ENCODE peak calls at places on chromosomes 7 and 10, in nine cellular contexts. X is transverse colon, Y is AG09309, H is heart right ventricle, N is cardiac muscle cell, L is HFF-Myc, W is esophagus squamous epithelium, F is fibroblast of villous mesenchyme, B is lower lobe of right lung. S is an unnamed sample.

GRCh38 chr10:4188406-4188805 is 403.4 kb upstream of the KLF6 start:
- DNase-seq in X (no peak), Y (no peak), H (no peak), N (no peak), L (no peak), W (no peak), F (no peak), B (no peak), S (no peak)

GRCh38 chr10:118850418-118851061 is 95.8 kb upstream of the CACUL1 start:
- DNase-seq in X (peak; percentile 73), Y (peak; percentile 8), H (peak; percentile 43), N (peak; percentile 70), L (no peak), W (no peak), F (peak; percentile 64), B (peak; percentile 86), S (no peak)

GRCh38 chr7:15854841-15855576 is 168.5 kb upstream of the MEOX2 start:
- DNase-seq in X (no peak), Y (no peak), H (no peak), N (peak; percentile 17), L (no peak), W (no peak), F (no peak), B (no peak), S (no peak)

GRCh38 chr7:146736446-146737190 is 620.0 kb downstream of the CNTNAP2 start:
- DNase-seq in X (no peak), Y (no peak), H (no peak), N (peak; percentile 7), L (no peak), W (no peak), F (no peak), B (no peak), S (no peak)

GRCh38 chr10:17923728-17924127 is 28.0 kb upstream of the SLC39A12 start:
- DNase-seq in X (peak; percentile 24), Y (peak; percentile 78), H (no peak), N (peak; percentile 70), L (peak; percentile 24), W (no peak), F (peak; percentile 11), B (no peak), S (peak; percentile 77)

GRCh38 chr7:31022726-31023125 is 29.4 kb upstream of the ADCYAP1R1 start:
- DNase-seq in X (no peak), Y (no peak), H (no peak), N (no peak), L (no peak), W (no peak), F (no peak), B (no peak), S (no peak)

GRCh38 chr7:124152859-124153692 is 120.2 kb upstream of the TMEM229A start:
- DNase-seq in X (no peak), Y (no peak), H (no peak), N (peak; percentile 64), L (no peak), W (no peak), F (peak; percentile 29), B (no peak), S (no peak)

GRCh38 chr7:105521027-105521730 is 892 bp downstream of the PUS7 start:
- DNase-seq in X (peak; percentile 61), Y (no peak), H (peak; percentile 72), N (peak; percentile 62), L (no peak), W (no peak), F (peak; percentile 67), B (peak; percentile 82), S (no peak)

GRCh38 chr7:87213801-87214200 is 5.7 kb downstream of the TMEM243 start:
- DNase-seq in X (no peak), Y (no peak), H (no peak), N (peak; percentile 22), L (no peak), W (no peak), F (no peak), B (no peak), S (no peak)

GRCh38 chr10:72308320-72308987 is 34.7 kb downstream of the DDIT4 start:
- DNase-seq in X (peak; percentile 63), Y (no peak), H (peak; percentile 60), N (peak; percentile 98), L (peak; percentile 38), W (no peak), F (peak; percentile 97), B (no peak), S (peak; percentile 97)

GRCh38 chr10:114266521-114266920 is 27.5 kb downstream of the VWA2 start:
- DNase-seq in X (peak; percentile 21), Y (no peak), H (peak; percentile 47), N (peak; percentile 75), L (no peak), W (no peak), F (peak; percentile 34), B (no peak), S (peak; percentile 66)

GRCh38 chr7:94612253-94612652 is 43.7 kb downstream of the SGCE start:
- DNase-seq in X (no peak), Y (no peak), H (no peak), N (no peak), L (no peak), W (no peak), F (no peak), B (no peak), S (no peak)
- H3K4me3 ChIP-seq in X (no peak overlapping the region), Y (no peak overlapping the region), H (no peak overlapping the region), N (no peak overlapping the region), L (no peak overlapping the region), W (no peak overlapping the region), F (no peak overlapping the region), B (no peak overlapping the region), S (no peak overlapping the region)

GRCh38 chr7:142300689-142301088 is 42.8 kb upstream of the PRSS58 start:
- DNase-seq in X (no peak), Y (no peak), H (no peak), N (no peak), L (no peak), W (no peak), F (no peak), B (no peak), S (no peak)

GRCh38 chr7:142298631-142299030 is 40.8 kb upstream of the PRSS58 start:
- DNase-seq in X (no peak), Y (no peak), H (no peak), N (no peak), L (no peak), W (no peak), F (no peak), B (no peak), S (no peak)

GRCh38 chr7:142301299-142301698 is 43.4 kb upstream of the PRSS58 start:
- DNase-seq in X (no peak), Y (no peak), H (no peak), N (no peak), L (no peak), W (no peak), F (no peak), B (no peak), S (no peak)

GRCh38 chr7:142299226-142299625 is 41.4 kb upstream of the PRSS58 start:
- DNase-seq in X (no peak), Y (no peak), H (no peak), N (no peak), L (no peak), W (no peak), F (no peak), B (no peak), S (no peak)

GRCh38 chr7:142298009-142298408 is 40.2 kb upstream of the PRSS58 start:
- DNase-seq in X (no peak), Y (no peak), H (no peak), N (no peak), L (no peak), W (no peak), F (no peak), B (no peak), S (no peak)
- TF ChIP-seq CTCF in X (no peak), Y (peak; percentile 25), H (no peak), N (no peak), L (peak; percentile 4), W (no peak), F (peak; percentile 34), B (no peak), S (peak; percentile 67)

GRCh38 chr10:87038786-87039185 is 18.7 kb downstream of the FAM25A start:
- DNase-seq in X (peak; percentile 37), Y (no peak), H (no peak), N (peak; percentile 5), L (no peak), W (no peak), F (no peak), B (no peak), S (no peak)

GRCh38 chr10:87038286-87038717 is 18.2 kb downstream of the FAM25A start:
- DNase-seq in X (no peak), Y (no peak), H (no peak), N (peak; percentile 7), L (no peak), W (no peak), F (no peak), B (no peak), S (no peak)

GRCh38 chr10:87030912-87031635 is 11.0 kb downstream of the FAM25A start:
- DNase-seq in X (no peak), Y (no peak), H (no peak), N (no peak), L (no peak), W (no peak), F (no peak), B (no peak), S (no peak)

DNA sequence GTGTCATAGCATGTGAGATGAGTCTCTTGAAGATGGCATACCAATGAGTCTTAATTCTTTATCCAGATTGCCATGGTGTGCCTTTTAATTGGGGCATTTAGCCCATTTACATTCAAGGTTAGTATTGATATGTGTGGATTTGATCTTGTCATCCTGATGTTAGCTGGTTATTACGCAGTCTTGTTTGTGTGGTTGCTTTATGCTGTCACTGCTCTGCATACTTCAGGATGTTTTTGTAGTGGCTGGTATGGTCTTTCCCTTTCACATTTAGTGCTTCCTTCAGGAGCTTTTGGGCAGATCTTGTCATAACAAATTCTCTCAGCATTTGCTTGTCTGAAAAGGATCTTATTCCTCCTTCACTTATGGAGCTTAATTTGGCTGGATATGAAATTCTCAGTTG is 16.5 kb downstream of the FAM25A start:
- DNase-seq in X (no peak), Y (no peak), H (no peak), N (no peak), L (no peak), W (no peak), F (no peak), B (no peak), S (no peak)
- H3K4me3 ChIP-seq in X (no peak overlapping the region), Y (no peak overlapping the region), H (no peak overlapping the region), N (no peak overlapping the region), L (no peak overlapping the region), W (no peak overlapping the region), F (no peak overlapping the region), B (no peak overlapping the region), S (no peak overlapping the region)

DNA sequence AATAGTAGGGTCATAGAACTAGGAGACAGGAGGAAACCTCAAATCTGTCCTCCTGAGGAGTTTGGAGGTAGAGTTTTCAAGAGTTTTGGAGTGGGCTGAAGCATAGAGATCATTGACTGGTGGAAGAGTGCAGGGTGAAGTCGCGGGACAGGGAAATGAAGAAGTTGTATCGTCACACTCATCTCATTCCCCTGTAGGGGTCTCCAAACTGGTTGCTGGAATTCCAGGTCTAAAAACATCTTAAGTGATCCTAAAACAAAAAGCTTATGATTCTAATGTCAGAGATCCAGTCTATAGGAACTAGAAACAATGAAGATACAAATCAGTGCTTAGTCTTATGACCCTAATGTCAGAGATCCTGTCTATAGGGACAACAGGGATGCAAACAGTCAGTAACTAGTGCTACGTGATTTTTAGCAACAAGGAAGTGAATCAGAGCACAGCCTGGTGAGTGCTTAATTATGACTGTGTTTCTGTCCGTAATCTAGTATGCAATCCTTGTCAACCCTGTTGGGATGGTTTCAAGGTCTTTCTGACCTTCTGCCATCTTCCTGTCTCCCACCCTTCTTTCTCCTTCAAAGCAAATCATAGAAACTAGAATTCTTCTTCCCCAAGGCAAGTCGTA is 139.4 kb downstream of the SKIDA1 start:
- DNase-seq in X (no peak), Y (no peak), H (no peak), N (no peak), L (no peak), W (no peak), F (no peak), B (no peak), S (no peak)
- TF ChIP-seq CTCF in X (no peak), Y (no peak), H (no peak), N (no peak), L (no peak), W (no peak), F (no peak), B (no peak), S (no peak)